ENCODE peak calls at places on chromosomes 11 and 22, in ten cellular contexts. One of them, this sample, is unnamed.

GRCh38 chr11:86922225-86922624 is 33.0 kb downstream of the FZD4 start:
- DNase-seq in NCI-H524 treated with DMSO at 0.1 percent for 48 hours: no peak
- DNase-seq in CD8-positive, alpha-beta memory T cell: no peak
- DNase-seq in HFFc6: no peak
- DNase-seq in WTC11: no peak
- DNase-seq in neuronal stem cell: no peak
- DNase-seq in non-pigmented ciliary epithelial cell: no peak
- DNase-seq in brain microvascular endothelial cell: no peak
- DNase-seq in DMS 273 treated with DMSO at 0.1 percent for 48 hours: no peak
- DNase-seq in caudate nucleus: no peak
- DNase-seq in this sample: no peak

GRCh38 chr11:18313985-18314763 is 7.8 kb downstream of the HPS5 start:
- DNase-seq in NCI-H524 treated with DMSO at 0.1 percent for 48 hours: no peak
- DNase-seq in CD8-positive, alpha-beta memory T cell: no peak
- DNase-seq in HFFc6: no peak
- DNase-seq in WTC11: no peak
- DNase-seq in neuronal stem cell: no peak
- DNase-seq in non-pigmented ciliary epithelial cell: peak
- DNase-seq in brain microvascular endothelial cell: peak
- DNase-seq in DMS 273 treated with DMSO at 0.1 percent for 48 hours: no peak
- DNase-seq in caudate nucleus: no peak
- DNase-seq in this sample: no peak

GRCh38 chr11:8699903-8700302 is 17.3 kb downstream of the RPL27A start:
- DNase-seq in NCI-H524 treated with DMSO at 0.1 percent for 48 hours: no peak
- DNase-seq in CD8-positive, alpha-beta memory T cell: no peak
- DNase-seq in HFFc6: no peak
- DNase-seq in WTC11: peak
- DNase-seq in neuronal stem cell: no peak
- DNase-seq in non-pigmented ciliary epithelial cell: no peak
- DNase-seq in brain microvascular endothelial cell: peak
- DNase-seq in DMS 273 treated with DMSO at 0.1 percent for 48 hours: no peak
- DNase-seq in caudate nucleus: peak
- DNase-seq in this sample: no peak

GRCh38 chr11:64970731-64971151 is 1.2 kb downstream of the MAJIN start:
- DNase-seq in NCI-H524 treated with DMSO at 0.1 percent for 48 hours: no peak
- DNase-seq in CD8-positive, alpha-beta memory T cell: no peak
- DNase-seq in HFFc6: no peak
- DNase-seq in WTC11: no peak
- DNase-seq in neuronal stem cell: no peak
- DNase-seq in non-pigmented ciliary epithelial cell: no peak
- DNase-seq in brain microvascular endothelial cell: no peak
- DNase-seq in DMS 273 treated with DMSO at 0.1 percent for 48 hours: no peak
- DNase-seq in caudate nucleus: no peak
- DNase-seq in this sample: no peak

GRCh38 chr11:76911415-76911808 is 50.7 kb downstream of the ACER3 start:
- DNase-seq in NCI-H524 treated with DMSO at 0.1 percent for 48 hours: no peak
- DNase-seq in CD8-positive, alpha-beta memory T cell: no peak
- DNase-seq in HFFc6: no peak
- DNase-seq in WTC11: no peak
- DNase-seq in neuronal stem cell: no peak
- DNase-seq in non-pigmented ciliary epithelial cell: no peak
- DNase-seq in brain microvascular endothelial cell: no peak
- DNase-seq in DMS 273 treated with DMSO at 0.1 percent for 48 hours: no peak
- DNase-seq in caudate nucleus: no peak
- DNase-seq in this sample: no peak

GRCh38 chr11:87056091-87056490 is 18.4 kb downstream of the TMEM135 start:
- DNase-seq in NCI-H524 treated with DMSO at 0.1 percent for 48 hours: no peak
- DNase-seq in CD8-positive, alpha-beta memory T cell: no peak
- DNase-seq in HFFc6: no peak
- DNase-seq in WTC11: no peak
- DNase-seq in neuronal stem cell: no peak
- DNase-seq in non-pigmented ciliary epithelial cell: no peak
- DNase-seq in brain microvascular endothelial cell: no peak
- DNase-seq in DMS 273 treated with DMSO at 0.1 percent for 48 hours: no peak
- DNase-seq in caudate nucleus: no peak
- DNase-seq in this sample: no peak

GRCh38 chr11:2376751-2377451 is at the start of gene CD81:
- DNase-seq in NCI-H524 treated with DMSO at 0.1 percent for 48 hours: no peak
- DNase-seq in CD8-positive, alpha-beta memory T cell: peak
- DNase-seq in HFFc6: no peak
- DNase-seq in WTC11: peak
- DNase-seq in neuronal stem cell: peak
- DNase-seq in non-pigmented ciliary epithelial cell: no peak
- DNase-seq in brain microvascular endothelial cell: no peak
- DNase-seq in DMS 273 treated with DMSO at 0.1 percent for 48 hours: no peak
- DNase-seq in caudate nucleus: no peak
- DNase-seq in this sample: peak

GRCh38 chr11:73296501-73297230 is 11.4 kb upstream of the ARHGEF17 start:
- DNase-seq in NCI-H524 treated with DMSO at 0.1 percent for 48 hours: no peak
- DNase-seq in CD8-positive, alpha-beta memory T cell: no peak
- DNase-seq in HFFc6: no peak
- DNase-seq in WTC11: no peak
- DNase-seq in neuronal stem cell: no peak
- DNase-seq in non-pigmented ciliary epithelial cell: no peak
- DNase-seq in brain microvascular endothelial cell: no peak
- DNase-seq in DMS 273 treated with DMSO at 0.1 percent for 48 hours: no peak
- DNase-seq in caudate nucleus: no peak
- DNase-seq in this sample: no peak

GRCh38 chr11:100739636-100740035 is 52.5 kb downstream of the ARHGAP42 start:
- DNase-seq in NCI-H524 treated with DMSO at 0.1 percent for 48 hours: no peak
- DNase-seq in CD8-positive, alpha-beta memory T cell: no peak
- DNase-seq in HFFc6: peak
- DNase-seq in WTC11: no peak
- DNase-seq in neuronal stem cell: no peak
- DNase-seq in non-pigmented ciliary epithelial cell: peak
- DNase-seq in brain microvascular endothelial cell: peak
- DNase-seq in DMS 273 treated with DMSO at 0.1 percent for 48 hours: no peak
- DNase-seq in caudate nucleus: no peak
- DNase-seq in this sample: no peak

GRCh38 chr22:48382197-48382596 is 1445.5 kb downstream of the BRD1 start:
- DNase-seq in NCI-H524 treated with DMSO at 0.1 percent for 48 hours: no peak
- DNase-seq in CD8-positive, alpha-beta memory T cell: no peak
- DNase-seq in HFFc6: no peak
- DNase-seq in WTC11: no peak
- DNase-seq in neuronal stem cell: no peak
- DNase-seq in non-pigmented ciliary epithelial cell: no peak
- DNase-seq in brain microvascular endothelial cell: no peak
- DNase-seq in DMS 273 treated with DMSO at 0.1 percent for 48 hours: no peak
- DNase-seq in caudate nucleus: no peak
- DNase-seq in this sample: no peak

GRCh38 chr22:31647516-31647915 is 14.5 kb downstream of the PISD start:
- DNase-seq in NCI-H524 treated with DMSO at 0.1 percent for 48 hours: no peak
- DNase-seq in CD8-positive, alpha-beta memory T cell: no peak
- DNase-seq in HFFc6: peak
- DNase-seq in WTC11: no peak
- DNase-seq in neuronal stem cell: no peak
- DNase-seq in non-pigmented ciliary epithelial cell: peak
- DNase-seq in brain microvascular endothelial cell: peak
- DNase-seq in DMS 273 treated with DMSO at 0.1 percent for 48 hours: no peak
- DNase-seq in caudate nucleus: no peak
- DNase-seq in this sample: no peak

GRCh38 chr11:66155387-66156073 is 85.5 kb downstream of the PACS1 start:
- DNase-seq in NCI-H524 treated with DMSO at 0.1 percent for 48 hours: no peak
- DNase-seq in CD8-positive, alpha-beta memory T cell: no peak
- DNase-seq in HFFc6: no peak
- DNase-seq in WTC11: no peak
- DNase-seq in neuronal stem cell: no peak
- DNase-seq in non-pigmented ciliary epithelial cell: no peak
- DNase-seq in brain microvascular endothelial cell: no peak
- DNase-seq in DMS 273 treated with DMSO at 0.1 percent for 48 hours: no peak
- DNase-seq in caudate nucleus: no peak
- DNase-seq in this sample: no peak